ENCODE peak calls at places on chromosome 3, in six cellular contexts. E is psoas muscle, P is LHCN-M2, N is activated T-cell treated with anti-CD3 and anti-CD28 coated beads for 24 hours, A is HuH-7.5, B is NCI-H1436. D is an unnamed sample.
A peak's percentile ranks its signal among the peaks of the same experiment; 100 is the strongest.

GRCh38 chr3:49357466-49358216 is 512 bp downstream of the GPX1 start:
- DNase-seq in B (no peak), N (peak; percentile 32), P (peak; percentile 90), A (no peak), E (peak; percentile 62), D (peak; percentile 80)

GRCh38 chr3:49872801-49873281 is 3.1 kb upstream of the CAMKV start:
- DNase-seq in P (peak; percentile 18), B (no peak), A (no peak), E (no peak), N (no peak), D (no peak)

GRCh38 chr3:171873561-171873960 is 30.4 kb downstream of the TMEM212 start:
- DNase-seq in N (no peak), A (no peak), E (no peak), B (no peak), P (peak; percentile 24), D (no peak)

GRCh38 chr3:194103475-194103874 is 32.5 kb upstream of the HES1 start:
- DNase-seq in A (no peak), P (no peak), B (no peak), N (peak; percentile 9), E (no peak), D (no peak)

GRCh38 chr3:143535994-143536784 is 312.1 kb downstream of the SLC9A9 start:
- DNase-seq in P (no peak), E (no peak), B (no peak), A (no peak), N (no peak), D (no peak)

GRCh38 chr3:127781411-127782001 is 40.8 kb downstream of the MGLL start:
- DNase-seq in P (peak; percentile 69), B (no peak), A (no peak), N (no peak), E (peak; percentile 64), D (no peak)

GRCh38 chr3:112391648-112392047 is 58.7 kb downstream of the CD200 start:
- DNase-seq in N (no peak), E (no peak), P (no peak), B (no peak), A (no peak), D (no peak)

GRCh38 chr3:174101244-174101643 is 703.7 kb downstream of the NLGN1 start:
- DNase-seq in N (no peak), A (no peak), B (peak; percentile 77), P (no peak), E (no peak), D (no peak)

GRCh38 chr3:142857056-142857455 is 31.8 kb downstream of the PCOLCE2 start:
- DNase-seq in A (peak; percentile 8), N (no peak), B (peak; percentile 34), E (peak; percentile 27), P (peak; percentile 29), D (peak; percentile 44)

GRCh38 chr3:107752202-107752990 is 229.6 kb downstream of the BBX start:
- DNase-seq in P (peak; percentile 38), N (no peak), A (no peak), B (peak; percentile 72), E (no peak), D (peak; percentile 19)

GRCh38 chr3:141405025-141405424 is 36.7 kb downstream of the ZBTB38 start:
- DNase-seq in A (no peak), E (no peak), P (peak; percentile 76), B (no peak), N (no peak), D (no peak)

GRCh38 chr3:53845103-53845880 is 927 bp downstream of the CHDH start:
- DNase-seq in B (no peak), E (peak; percentile 59), A (peak; percentile 30), P (no peak), N (no peak), D (peak; percentile 24)

GRCh38 chr3:52119056-52119455 is 35.2 kb downstream of the POC1A start:
- DNase-seq in A (no peak), P (no peak), B (no peak), N (no peak), E (no peak), D (peak; percentile 35)

GRCh38 chr3:115784739-115785571 is 161.6 kb downstream of the GAP43 start:
- DNase-seq in A (no peak), E (no peak), B (no peak), P (peak; percentile 82), N (no peak), D (peak; percentile 94)

GRCh38 chr3:109731639-109732473 is 394.5 kb upstream of the DPPA4 start:
- DNase-seq in E (no peak), B (peak; percentile 47), N (peak; percentile 52), A (peak; percentile 10), P (peak; percentile 47), D (peak; percentile 72)

GRCh38 chr3:134197681-134198261 is 52.9 kb downstream of the RYK start:
- DNase-seq in N (no peak), P (peak; percentile 74), E (no peak), B (peak; percentile 32), A (peak; percentile 40), D (peak; percentile 72)

GRCh38 chr3:66912306-66912705 is 85.8 kb upstream of the KBTBD8 start:
- DNase-seq in P (no peak), B (no peak), E (no peak), A (no peak), N (no peak), D (no peak)

GRCh38 chr3:157785071-157785826 is 282.0 kb upstream of the VEPH1 start:
- DNase-seq in A (peak; percentile 4), E (peak; percentile 15), P (peak; percentile 93), B (no peak), N (no peak), D (peak; percentile 88)

GRCh38 chr3:156250550-156250949 is 130.2 kb downstream of the KCNAB1 start:
- DNase-seq in N (no peak), A (no peak), E (no peak), P (no peak), B (no peak), D (no peak)

GRCh38 chr3:146390967-146391366 is 78.4 kb downstream of the PLSCR2 start:
- DNase-seq in A (no peak), N (no peak), B (no peak), P (peak; percentile 37), E (no peak), D (peak; percentile 25)

GRCh38 chr3:140421884-140422283 is 256.0 kb upstream of the TRIM42 start:
- DNase-seq in N (no peak), E (no peak), P (no peak), A (no peak), B (no peak), D (no peak)

GRCh38 chr3:50441818-50442217 is 61.6 kb downstream of the CACNA2D2 start:
- DNase-seq in N (no peak), P (no peak), E (no peak), B (no peak), A (no peak), D (peak; percentile 34)

GRCh38 chr3:170429050-170429449 is 10.4 kb downstream of the CLDN11 start:
- DNase-seq in A (no peak), B (no peak), E (no peak), N (no peak), P (peak; percentile 77), D (peak; percentile 73)

GRCh38 chr3:195856410-195857084 is 44.8 kb upstream of the MUC4 start:
- DNase-seq in P (no peak), N (no peak), A (no peak), E (no peak), B (no peak), D (no peak)

GRCh38 chr3:65854606-65855304 is 184.0 kb downstream of the MAGI1 start:
- DNase-seq in A (no peak), N (no peak), E (no peak), P (peak; percentile 33), B (no peak), D (peak; percentile 54)

D was measured in myocyte.